ENCODE peak calls at places on chromosome 5, in five cellular contexts. M is HCT116, J is SK-N-SH, Y is endothelial cell of umbilical vein, O is K562. C is an unnamed sample.
A peak's percentile ranks its signal among the peaks of the same experiment; 100 is the strongest.

GRCh38 chr5:59188415-59189225 is 605.7 kb downstream of the RAB3C start:
- DNase-seq in M (peak; percentile 46), J (peak; percentile 52), Y (peak; percentile 73), O (peak; percentile 71), C (peak; percentile 62)

GRCh38 chr5:80809451-80809850 is 150.7 kb upstream of the RASGRF2 start:
- DNase-seq in M (no peak), J (no peak), Y (no peak), O (no peak), C (no peak)

GRCh38 chr5:127696688-127697087 is 6.5 kb upstream of the CCDC192 start:
- DNase-seq in M (no peak), J (no peak), Y (no peak), O (no peak), C (no peak)

GRCh38 chr5:123597018-123597417 is 85.0 kb downstream of the CSNK1G3 start:
- DNase-seq in M (no peak), J (no peak), Y (no peak), O (no peak), C (no peak)

GRCh38 chr5:111983459-111983858 is 226.5 kb upstream of the NREP start:
- DNase-seq in M (no peak), J (no peak), Y (no peak), O (no peak), C (no peak)

GRCh38 chr5:81212211-81212687 is 20.9 kb upstream of the CKMT2 start:
- DNase-seq in M (no peak), J (no peak), Y (no peak), O (no peak), C (no peak)

GRCh38 chr5:129241755-129242154 is 147.2 kb downstream of the ISOC1 start:
- DNase-seq in M (no peak), J (no peak), Y (no peak), O (no peak), C (no peak)

GRCh38 chr5:134129411-134130238 is 15.1 kb downstream of the TCF7 start:
- DNase-seq in M (no peak), J (peak; percentile 53), Y (no peak), O (no peak), C (no peak)

GRCh38 chr5:119269061-119269579 is 86.7 kb upstream of the TNFAIP8 start:
- DNase-seq in M (peak; percentile 7), J (peak; percentile 43), Y (peak; percentile 73), O (peak; percentile 50), C (no peak)

GRCh38 chr5:760363-761205 is 23.9 kb downstream of the ZDHHC11B start:
- DNase-seq in M (no peak), J (peak; percentile 39), Y (no peak), O (no peak), C (no peak)

GRCh38 chr5:135466178-135467050 is 14.3 kb upstream of the TIFAB start:
- DNase-seq in M (peak; percentile 36), J (peak; percentile 94), Y (peak; percentile 62), O (peak; percentile 86), C (no peak)

GRCh38 chr5:71601222-71602026 is 14.3 kb downstream of the MCCC2 start:
- DNase-seq in M (peak; percentile 95), J (peak; percentile 65), Y (peak; percentile 99), O (peak; percentile 76), C (no peak)

GRCh38 chr5:138559937-138560336 is 15.3 kb downstream of the HSPA9 start:
- DNase-seq in M (no peak), J (no peak), Y (no peak), O (no peak), C (no peak)
- TF ChIP-seq POLR2AphosphoS5 in M (no peak), J (no peak), Y (no peak), O (peak; percentile 50), C (no peak)

GRCh38 chr5:149526855-149527590 is 24.2 kb downstream of the CSNK1A1 start:
- DNase-seq in M (no peak), J (no peak), Y (peak; percentile 62), O (no peak), C (no peak)
- H3K9ac ChIP-seq in M (no peak overlapping the region), J (no peak overlapping the region), Y (no peak overlapping the region), O (no peak overlapping the region), C (no peak overlapping the region)

GRCh38 chr5:15674716-15675115 is 174.7 kb downstream of the FBXL7 start:
- DNase-seq in M (no peak), J (no peak), Y (no peak), O (no peak), C (no peak)
- TF ChIP-seq POLR2AphosphoS5 in M (no peak), J (no peak), Y (no peak), O (no peak), C (no peak)

DNA sequence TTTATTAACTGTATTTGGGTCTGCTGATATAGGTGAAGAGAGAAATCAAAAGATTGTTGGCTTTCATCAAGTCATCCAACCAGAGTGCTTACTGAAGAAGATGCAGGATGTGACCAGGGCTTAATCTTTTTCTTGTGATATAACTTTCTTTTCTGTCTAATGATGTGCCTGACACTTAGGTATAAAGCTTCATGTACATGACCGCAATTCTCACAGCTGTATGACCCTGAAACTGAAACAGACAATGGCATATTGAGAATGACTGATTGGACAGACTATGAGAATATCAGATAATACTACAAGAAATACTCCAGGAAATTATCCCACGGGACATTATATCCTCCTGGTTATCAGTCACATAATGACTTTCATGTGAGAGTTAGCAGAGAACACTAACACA is 32.5 kb upstream of the FAM174A start:
- DNase-seq in M (no peak), J (no peak), Y (no peak), O (no peak), C (no peak)
- H3K9ac ChIP-seq in M (no peak overlapping the region), J (no peak overlapping the region), Y (no peak overlapping the region), O (no peak overlapping the region), C (no peak overlapping the region)

GRCh38 chr5:102750435-102750834 is 4.7 kb upstream of the PAM start:
- DNase-seq in M (no peak), J (no peak), Y (no peak), O (no peak), C (no peak)

GRCh38 chr5:102758576-102758975 is 3.5 kb downstream of the PAM start:
- DNase-seq in M (no peak), J (no peak), Y (no peak), O (no peak), C (no peak)

GRCh38 chr5:102755691-102756371 is 726 bp downstream of the PAM start:
- DNase-seq in M (peak; percentile 69), J (peak; percentile 63), Y (peak; percentile 78), O (peak; percentile 18), C (no peak)

GRCh38 chr5:102753889-102754498 is 1.1 kb upstream of the PAM start:
- DNase-seq in M (no peak), J (peak; percentile 43), Y (no peak), O (no peak), C (no peak)

GRCh38 chr5:102754499-102755424 is at the start of gene PAM:
- DNase-seq in M (no peak), J (peak; percentile 93), Y (peak; percentile 79), O (peak; percentile 62), C (no peak)
- TF ChIP-seq POLR2AphosphoS5 in M (peak; percentile 82), J (peak; percentile 67), Y (peak; percentile 75), O (no peak), C (peak; percentile 54)

GRCh38 chr5:138975098-138975847 is 100.1 kb upstream of the LRRTM2 start:
- DNase-seq in M (no peak), J (no peak), Y (peak; percentile 66), O (no peak), C (no peak)
- H3K9ac ChIP-seq in M (no peak overlapping the region), J (no peak overlapping the region), Y (no peak overlapping the region), O (no peak overlapping the region), C (no peak overlapping the region)

GRCh38 chr5:150622157-150622556 is 18.3 kb upstream of the SYNPO start:
- DNase-seq in M (no peak), J (no peak), Y (no peak), O (no peak), C (no peak)

GRCh38 chr5:150618188-150618587 is 22.3 kb upstream of the SYNPO start:
- DNase-seq in M (no peak), J (no peak), Y (no peak), O (no peak), C (no peak)

GRCh38 chr5:150618588-150619281 is 21.7 kb upstream of the SYNPO start:
- DNase-seq in M (no peak), J (peak; percentile 61), Y (no peak), O (no peak), C (no peak)

GRCh38 chr5:150621301-150621700 is 19.2 kb upstream of the SYNPO start:
- DNase-seq in M (no peak), J (no peak), Y (no peak), O (no peak), C (no peak)

DNA sequence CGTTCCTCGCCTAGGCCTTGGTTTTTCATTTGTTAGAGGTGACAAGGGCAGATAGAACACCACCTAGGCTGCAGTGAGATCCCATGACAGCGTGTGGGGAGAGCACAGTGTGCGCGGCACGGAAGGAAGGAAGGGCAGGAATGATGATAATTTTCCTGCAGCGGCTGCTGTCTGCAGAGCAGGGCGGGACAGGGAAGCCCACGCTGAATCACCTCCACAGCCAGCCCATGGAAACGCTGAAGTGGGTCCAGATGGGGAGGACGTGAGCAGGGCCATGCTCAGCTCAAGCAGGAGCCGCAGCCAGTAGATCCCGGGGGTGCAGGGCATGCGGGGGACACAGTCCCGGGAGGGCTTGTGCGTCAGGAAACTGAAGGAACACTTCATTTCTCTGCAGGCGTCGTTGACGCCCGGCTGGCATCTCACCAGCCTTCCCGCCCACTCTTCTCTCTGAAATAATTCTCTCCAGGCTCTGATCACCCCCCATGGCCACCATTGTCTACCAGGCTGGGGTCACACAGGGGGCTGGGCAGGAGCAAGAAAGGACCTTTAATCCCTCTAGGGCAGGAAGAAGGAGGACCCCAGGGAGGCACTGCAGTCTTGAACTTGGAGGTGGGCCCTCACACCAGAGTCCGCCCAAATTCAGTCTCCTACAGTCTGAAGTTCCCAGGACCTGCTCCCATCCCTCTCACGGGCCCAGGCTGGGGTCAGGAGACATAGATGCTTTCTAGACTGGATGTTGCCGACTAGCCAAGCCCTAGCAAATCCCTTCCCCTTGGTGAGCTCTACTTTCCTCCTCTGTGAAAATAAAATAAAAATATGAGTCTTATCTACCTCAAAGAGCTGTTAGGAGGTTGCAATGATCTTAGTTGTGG is 20.9 kb upstream of the SYNPO start:
- DNase-seq in M (no peak), J (no peak), Y (peak; percentile 71), O (no peak), C (no peak)
- TF ChIP-seq POLR2AphosphoS5 in M (no peak), J (no peak), Y (peak; percentile 43), O (no peak), C (no peak)

GRCh38 chr5:150590979-150591411 is 49.5 kb upstream of the SYNPO start:
- DNase-seq in M (no peak), J (peak; percentile 69), Y (peak; percentile 72), O (no peak), C (no peak)
- H3K9ac ChIP-seq in M (no peak overlapping the region), J (no peak overlapping the region), Y (no peak overlapping the region), O (no peak overlapping the region), C (peak overlapping the region; percentile 34)

GRCh38 chr5:143404416-143405062 is 1.1 kb upstream of the NR3C1 start:
- DNase-seq in M (no peak), J (peak; percentile 77), Y (peak; percentile 80), O (peak; percentile 72), C (no peak)

GRCh38 chr5:143406408-143406807 is 2.9 kb upstream of the NR3C1 start:
- DNase-seq in M (no peak), J (no peak), Y (no peak), O (no peak), C (no peak)

GRCh38 chr5:143403607-143404415 is at the start of gene NR3C1:
- DNase-seq in M (no peak), J (peak; percentile 88), Y (peak; percentile 78), O (peak; percentile 79), C (no peak)

GRCh38 chr5:143405747-143406098 is 2.2 kb upstream of the NR3C1 start:
- DNase-seq in M (no peak), J (no peak), Y (no peak), O (no peak), C (no peak)

GRCh38 chr5:143405063-143405746 is 1.7 kb upstream of the NR3C1 start:
- DNase-seq in M (no peak), J (peak; percentile 76), Y (peak; percentile 80), O (peak; percentile 69), C (no peak)
- TF ChIP-seq POLR2AphosphoS5 in M (no peak), J (peak; percentile 70), Y (no peak), O (no peak), C (peak; percentile 37)